ENCODE peak calls at places on chromosomes 12 and 14, in seven cellular contexts. T, J, R, C, D, A and K are unnamed samples.

GRCh38 chr14:80215756-80216581 is 4.7 kb upstream of the DIO2 start:
- DNase-seq in T (no peak), J (no peak), R (no peak), C (no peak), D (no peak), A (peak; percentile 41), K (peak; percentile 9)

GRCh38 chr14:64682173-64682710 is 22.0 kb upstream of the PLEKHG3 start:
- DNase-seq in T (peak; percentile 96), J (peak; percentile 51), R (no peak), C (no peak), D (no peak), A (peak; percentile 64), K (peak; percentile 75)

GRCh38 chr12:123494124-123494843 is 36.3 kb downstream of the SNRNP35 start:
- DNase-seq in T (no peak), J (no peak), R (no peak), C (no peak), D (no peak), A (peak; percentile 27), K (peak; percentile 53)

GRCh38 chr14:54209501-54210231 is 187.1 kb upstream of the CDKN3 start:
- DNase-seq in T (no peak), J (peak; percentile 75), R (no peak), C (no peak), D (no peak), A (no peak), K (no peak)

GRCh38 chr12:27361372-27361771 is 28.7 kb downstream of the BMAL2 start:
- DNase-seq in T (no peak), J (peak; percentile 32), R (no peak), C (no peak), D (no peak), A (no peak), K (no peak)

GRCh38 chr12:104012331-104012730 is 37.7 kb downstream of the GLT8D2 start:
- DNase-seq in T (no peak), J (no peak), R (no peak), C (no peak), D (no peak), A (no peak), K (no peak)

GRCh38 chr12:53530920-53531319 is 23.6 kb upstream of the NPFF start:
- DNase-seq in T (no peak), J (peak; percentile 68), R (no peak), C (no peak), D (no peak), A (no peak), K (no peak)

GRCh38 chr12:23887055-23887835 is 62.2 kb downstream of the SOX5 start:
- DNase-seq in T (no peak), J (no peak), R (no peak), C (no peak), D (no peak), A (no peak), K (no peak)

GRCh38 chr12:34109390-34109789 is 87.1 kb downstream of the ALG10 start:
- DNase-seq in T (no peak), J (no peak), R (no peak), C (no peak), D (no peak), A (no peak), K (no peak)

GRCh38 chr14:95043314-95043713 is 114.0 kb downstream of the DICER1 start:
- DNase-seq in T (peak; percentile 65), J (no peak), R (no peak), C (no peak), D (no peak), A (no peak), K (peak; percentile 6)

GRCh38 chr14:69327507-69327906 is 67.5 kb downstream of the GALNT16 start:
- DNase-seq in T (peak; percentile 47), J (no peak), R (no peak), C (no peak), D (no peak), A (no peak), K (no peak)

GRCh38 chr12:51820721-51821422 is 27.6 kb downstream of the FIGNL2 start:
- DNase-seq in T (no peak), J (no peak), R (peak; percentile 76), C (peak; percentile 55), D (peak; percentile 19), A (peak; percentile 73), K (peak; percentile 97)

GRCh38 chr12:133233993-133234564 is 1.6 kb downstream of the ANHX start:
- DNase-seq in T (no peak), J (no peak), R (no peak), C (no peak), D (no peak), A (no peak), K (peak; percentile 20)

GRCh38 chr12:93740721-93741120 is 63.5 kb downstream of the CRADD start:
- DNase-seq in T (no peak), J (peak; percentile 33), R (no peak), C (no peak), D (no peak), A (no peak), K (no peak)

GRCh38 chr12:4164591-4165558 is 108.7 kb upstream of the CCND2 start:
- DNase-seq in T (no peak), J (peak; percentile 87), R (peak; percentile 48), C (peak; percentile 76), D (no peak), A (peak; percentile 40), K (peak; percentile 82)

GRCh38 chr14:44880791-44881190 is 81.0 kb downstream of the KLHL28 start:
- DNase-seq in T (no peak), J (no peak), R (no peak), C (no peak), D (no peak), A (no peak), K (no peak)

GRCh38 chr12:12777056-12777455 is 8.4 kb upstream of the APOLD1 start:
- DNase-seq in T (no peak), J (no peak), R (no peak), C (no peak), D (no peak), A (no peak), K (no peak)

GRCh38 chr12:32400114-32400672 is 835 bp downstream of the FGD4 start:
- DNase-seq in T (no peak), J (no peak), R (no peak), C (no peak), D (no peak), A (no peak), K (peak; percentile 76)

GRCh38 chr14:100108840-100109593 is 43.8 kb downstream of the EVL start:
- DNase-seq in T (no peak), J (no peak), R (no peak), C (no peak), D (no peak), A (no peak), K (no peak)

GRCh38 chr14:64447890-64448667 is 17.2 kb upstream of the AKAP5 start:
- DNase-seq in T (no peak), J (no peak), R (no peak), C (no peak), D (no peak), A (no peak), K (no peak)

GRCh38 chr14:76870146-76870545 is 43.9 kb downstream of the LRRC74A start:
- DNase-seq in T (no peak), J (peak; percentile 11), R (no peak), C (no peak), D (no peak), A (no peak), K (peak; percentile 62)

GRCh38 chr14:69141550-69141949 is 11.4 kb downstream of the DCAF5 start:
- DNase-seq in T (no peak), J (no peak), R (no peak), C (no peak), D (no peak), A (no peak), K (no peak)

GRCh38 chr12:43957732-43958131 is 121.9 kb downstream of the TMEM117 start:
- DNase-seq in T (no peak), J (peak; percentile 56), R (peak; percentile 10), C (peak; percentile 47), D (peak; percentile 46), A (no peak), K (peak; percentile 58)

GRCh38 chr14:63045612-63046320 is 508 bp upstream of the KCNH5 start:
- DNase-seq in T (no peak), J (peak; percentile 45), R (peak; percentile 73), C (peak; percentile 9), D (peak; percentile 35), A (no peak), K (peak; percentile 87)

GRCh38 chr12:14803830-14804160 is 325 bp downstream of the C12orf60 start:
- DNase-seq in T (no peak), J (no peak), R (no peak), C (no peak), D (no peak), A (no peak), K (no peak)

GRCh38 chr12:116698554-116698953 is 39.3 kb downstream of the SPRING1 start:
- DNase-seq in T (no peak), J (no peak), R (no peak), C (no peak), D (no peak), A (no peak), K (no peak)

GRCh38 chr12:92717202-92717601 is 14.4 kb downstream of the PLEKHG7 start:
- DNase-seq in T (no peak), J (peak; percentile 39), R (no peak), C (no peak), D (no peak), A (no peak), K (peak; percentile 22)

GRCh38 chr14:93032301-93032929 is 83.3 kb downstream of the ITPK1 start:
- DNase-seq in T (no peak), J (no peak), R (no peak), C (no peak), D (no peak), A (no peak), K (no peak)

GRCh38 chr14:23399591-23399990 is 8.5 kb downstream of the MYH6 start:
- DNase-seq in T (no peak), J (no peak), R (no peak), C (no peak), D (no peak), A (peak; percentile 12), K (no peak)

GRCh38 chr12:113227169-113227568 is 5.9 kb downstream of the TPCN1 start:
- DNase-seq in T (peak; percentile 89), J (no peak), R (no peak), C (no peak), D (no peak), A (peak; percentile 65), K (no peak)

GRCh38 chr14:67738740-67739504 is 37.2 kb downstream of the RDH12 start:
- DNase-seq in T (peak; percentile 84), J (peak; percentile 94), R (no peak), C (no peak), D (no peak), A (peak; percentile 55), K (no peak)

GRCh38 chr14:78450945-78451344 is 280.8 kb downstream of the NRXN3 start:
- DNase-seq in T (no peak), J (peak; percentile 1), R (no peak), C (no peak), D (no peak), A (no peak), K (no peak)

GRCh38 chr12:111202237-111202592 is 166.7 kb downstream of the PHETA1 start:
- DNase-seq in T (no peak), J (no peak), R (no peak), C (no peak), D (no peak), A (no peak), K (no peak)